ENCODE peak calls at places on chromosomes 3 and 15, in four cellular contexts. A is neuronal stem cell, N is IMR-90, M is psoas muscle. R is an unnamed sample. For H3K9me3, the result is how much of the 10 kb centered on the place peaks cover.

GRCh38 chr15:64000183-64000710 is 46.0 kb downstream of the DAPK2 start:
- DNase-seq in A (no peak), N (no peak), M (no peak), R (no peak)

GRCh38 chr3:21835266-21835665 is 84.3 kb upstream of the ZNF385D start:
- DNase-seq in A (no peak), N (no peak), M (no peak), R (no peak)

GRCh38 chr15:60673918-60674558 is 195.1 kb upstream of the ICE2 start:
- DNase-seq in A (no peak), N (peak), M (peak), R (no peak)

GRCh38 chr3:53803124-53803815 is 42.9 kb downstream of the CHDH start:
- DNase-seq in A (no peak), N (no peak), M (no peak), R (no peak)

GRCh38 chr15:84142888-84143337 is 92.7 kb upstream of the GOLGA6L4 start:
- DNase-seq in A (peak), N (peak), M (no peak), R (peak)

GRCh38 chr3:49351521-49352011 is 6.6 kb downstream of the GPX1 start:
- DNase-seq in A (no peak), N (peak), M (no peak), R (no peak)

GRCh38 chr3:16455946-16456345 is 57.6 kb downstream of the RFTN1 start:
- DNase-seq in A (no peak), N (no peak), M (no peak), R (no peak)

GRCh38 chr3:115836944-115837343 is 213.6 kb downstream of the GAP43 start:
- DNase-seq in A (no peak), N (peak), M (no peak), R (no peak)

GRCh38 chr15:70248116-70249025 is 150.7 kb upstream of the TLE3 start:
- DNase-seq in A (no peak), N (no peak), M (peak), R (no peak)

GRCh38 chr3:72224804-72225509 is 440.0 kb upstream of the PROK2 start:
- DNase-seq in A (no peak), N (no peak), M (no peak), R (no peak)

GRCh38 chr3:33229947-33230346 is 11.3 kb upstream of the SUSD5 start:
- DNase-seq in A (no peak), N (no peak), M (no peak), R (no peak)

DNA sequence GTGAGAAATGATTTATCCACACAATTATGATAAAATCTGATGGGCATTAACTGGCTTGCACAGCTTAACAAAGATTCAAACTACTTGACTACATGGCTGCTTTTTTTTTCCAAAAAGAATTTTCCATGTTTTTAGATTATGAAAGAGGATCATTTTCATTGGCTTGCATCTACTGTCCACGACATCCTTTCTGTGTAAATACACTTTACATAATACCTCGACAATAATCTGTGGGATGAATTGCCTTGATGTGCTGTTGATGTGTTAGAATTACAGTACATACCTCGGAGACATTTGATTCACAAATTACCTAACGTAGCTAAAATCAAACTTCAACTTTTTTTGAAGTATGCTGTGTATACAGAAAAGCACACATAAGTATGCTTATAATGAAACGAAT is 104.4 kb downstream of the PPP2R3A start:
- DNase-seq in A (no peak), N (peak), M (no peak), R (no peak)
- H3K27ac ChIP-seq in A (no peak), N (no peak), M (peak), R (peak)

GRCh38 chr15:94965593-94965992 is 734.2 kb downstream of the MCTP2 start:
- DNase-seq in A (no peak), N (no peak), M (no peak), R (no peak)
- H3K9me3 ChIP-seq in A (under half), N (under half), M (under half), R (under half)

GRCh38 chr3:70980646-70981031 is 602.9 kb downstream of the FOXP1 start:
- DNase-seq in A (no peak), N (peak), M (no peak), R (no peak)

GRCh38 chr3:70981252-70981933 is 602.1 kb downstream of the FOXP1 start:
- DNase-seq in A (peak), N (no peak), M (no peak), R (no peak)

GRCh38 chr3:70982700-70983140 is 600.8 kb downstream of the FOXP1 start:
- DNase-seq in A (no peak), N (peak), M (peak), R (peak)

GRCh38 chr3:70979983-70980645 is 603.4 kb downstream of the FOXP1 start:
- DNase-seq in A (no peak), N (peak), M (no peak), R (no peak)

DNA sequence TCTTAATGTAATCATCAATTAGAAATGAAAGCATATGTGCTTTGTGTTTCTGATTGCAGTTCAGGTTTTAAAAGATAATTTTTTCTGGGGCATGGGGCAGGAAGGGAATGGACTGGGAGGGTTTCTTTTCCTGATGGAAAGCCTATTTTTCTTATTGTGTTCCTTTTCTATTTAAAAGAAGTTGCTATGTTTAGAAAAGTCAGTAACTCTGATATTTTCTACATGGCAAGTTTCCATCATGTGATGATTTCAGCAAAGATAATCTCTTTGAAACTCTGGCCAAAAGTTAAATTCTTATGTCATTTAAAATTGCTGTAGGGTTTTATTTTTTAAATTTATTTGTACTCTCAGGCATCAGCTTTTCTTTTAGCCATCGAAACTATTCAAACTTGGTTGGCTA is 601.3 kb downstream of the FOXP1 start:
- DNase-seq in A (no peak), N (no peak), M (no peak), R (no peak)
- H3K27ac ChIP-seq in A (peak), N (peak), M (peak), R (peak)

GRCh38 chr3:183208260-183208659 is 44.8 kb upstream of the B3GNT5 start:
- DNase-seq in A (no peak), N (no peak), M (no peak), R (no peak)
- H3K9me3 ChIP-seq in A (under half), N (under half), M (under half), R (under half)

DNA sequence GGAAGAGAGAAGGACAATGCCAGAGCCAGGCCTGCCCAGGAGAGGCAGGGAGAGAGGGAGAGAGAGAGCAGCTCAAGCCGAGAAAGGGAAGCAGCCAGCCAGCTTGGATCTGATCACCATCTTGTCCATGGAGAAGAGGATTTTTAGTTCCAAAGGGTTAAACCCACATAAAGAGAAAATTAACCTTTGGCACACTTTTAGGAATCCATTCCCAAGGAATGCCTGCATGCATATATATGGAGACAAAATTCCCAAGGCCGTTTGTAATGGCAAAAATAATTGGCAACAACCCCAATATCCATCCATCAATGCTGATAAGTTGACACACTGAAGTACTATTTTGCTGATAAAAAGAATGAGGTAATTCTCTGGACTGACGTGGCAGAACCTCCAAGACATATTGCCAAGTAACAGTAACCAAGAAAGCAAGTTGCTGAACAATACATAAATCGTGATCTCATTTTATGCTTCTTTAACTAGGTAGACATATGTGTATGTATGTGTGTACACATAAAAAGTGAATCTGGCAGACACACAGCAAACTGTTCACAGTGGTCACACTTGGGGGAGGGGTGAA is 7.5 kb upstream of the STRA6 start:
- DNase-seq in A (no peak), N (peak), M (no peak), R (no peak)
- H3K27ac ChIP-seq in A (no peak), N (no peak), M (no peak), R (no peak)

GRCh38 chr15:68097029-68097428 is 42.9 kb downstream of the PIAS1 start:
- DNase-seq in A (no peak), N (no peak), M (no peak), R (no peak)
- H3K9me3 ChIP-seq in A (under half), N (under half), M (under half), R (under half)

DNA sequence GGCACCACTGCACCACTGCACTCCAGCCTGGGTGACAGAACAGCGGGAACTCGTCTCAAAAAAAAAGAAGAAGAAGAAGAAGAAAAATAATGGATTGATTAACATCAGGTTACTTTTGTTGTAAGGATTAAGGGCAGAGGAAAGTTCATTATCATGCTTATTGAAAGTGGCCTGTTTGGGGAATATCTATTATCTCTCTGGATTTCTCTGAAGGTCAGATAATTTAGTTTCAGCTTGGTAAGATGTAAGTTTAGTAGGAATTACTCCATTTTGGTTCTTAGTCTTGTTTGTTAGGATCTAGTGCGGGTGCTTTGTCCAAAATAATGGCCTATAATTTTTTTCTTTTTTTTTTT is 2.5 kb upstream of the MTMR14 start:
- DNase-seq in A (no peak), N (no peak), M (no peak), R (no peak)
- H3K27ac ChIP-seq in A (no peak), N (no peak), M (no peak), R (no peak)

DNA sequence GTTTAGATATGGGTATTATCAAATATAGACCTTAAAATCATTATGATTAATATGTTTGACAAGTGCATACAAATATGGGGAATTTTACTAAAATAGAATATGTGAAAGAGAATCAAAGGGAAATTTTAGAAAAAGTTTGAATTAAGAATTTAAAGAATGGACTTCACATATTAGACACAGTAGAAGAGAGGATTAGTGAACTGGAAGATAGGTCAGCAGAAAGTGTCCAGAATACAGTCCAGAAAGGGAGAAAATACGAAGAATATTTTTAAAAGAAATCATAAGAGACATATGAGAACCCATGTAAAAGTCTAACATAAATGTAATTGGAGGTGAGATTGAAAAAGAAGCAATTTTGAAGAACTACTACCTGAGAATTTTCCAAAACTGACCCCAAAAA is 139.9 kb downstream of the DTWD1 start:
- DNase-seq in A (no peak), N (no peak), M (no peak), R (no peak)
- H3K9me3 ChIP-seq in A (under half), N (under half), M (under half), R (half or more)